ENCODE peak calls at places on chromosomes 3 and 15, in eight cellular contexts. M, V, Z, U, S, H, L and Y are unnamed samples.

GRCh38 chr3:186458306-186459107 is 85.7 kb downstream of the CRYGS start:
- DNase-seq in M (no peak), V (no peak), Z (no peak), U (no peak), S (no peak), H (no peak), L (peak), Y (no peak)

GRCh38 chr3:65342084-65342683 is 654.4 kb upstream of the ADAMTS9 start:
- DNase-seq in M (peak), V (peak), Z (peak), U (no peak), S (peak), H (no peak), L (peak), Y (peak)

GRCh38 chr3:157075693-157076420 is 84.1 kb downstream of the CCNL1 start:
- DNase-seq in M (no peak), V (peak), Z (no peak), U (no peak), S (no peak), H (no peak), L (peak), Y (peak)

GRCh38 chr3:67635257-67635656 is 19.2 kb downstream of the SUCLG2 start:
- DNase-seq in M (no peak), V (peak), Z (peak), U (no peak), S (peak), H (peak), L (peak), Y (peak)

GRCh38 chr3:194320100-194320499 is 31.0 kb downstream of the CPN2 start:
- DNase-seq in M (no peak), V (no peak), Z (peak), U (no peak), S (no peak), H (no peak), L (no peak), Y (no peak)

GRCh38 chr3:79200456-79200855 is 567.3 kb downstream of the ROBO1 start:
- DNase-seq in M (no peak), V (no peak), Z (no peak), U (no peak), S (no peak), H (no peak), L (peak), Y (peak)

GRCh38 chr3:190554197-190554596 is 40.3 kb downstream of the IL1RAP start:
- DNase-seq in M (no peak), V (no peak), Z (no peak), U (no peak), S (no peak), H (no peak), L (no peak), Y (no peak)

GRCh38 chr3:60552581-60552980 is 698.7 kb downstream of the FHIT start:
- DNase-seq in M (no peak), V (no peak), Z (no peak), U (peak), S (no peak), H (no peak), L (no peak), Y (peak)

GRCh38 chr3:142931222-142931621 is 32.3 kb downstream of the PAQR9 start:
- DNase-seq in M (no peak), V (no peak), Z (no peak), U (no peak), S (peak), H (no peak), L (no peak), Y (no peak)

GRCh38 chr3:139136459-139137190 is 91.9 kb upstream of the PRR23C start:
- DNase-seq in M (no peak), V (no peak), Z (no peak), U (no peak), S (no peak), H (no peak), L (no peak), Y (no peak)

GRCh38 chr3:195715583-195716266 is 5.1 kb upstream of the MUC20 start:
- DNase-seq in M (no peak), V (peak), Z (no peak), U (peak), S (no peak), H (no peak), L (no peak), Y (no peak)

GRCh38 chr3:153289334-153289808 is 127.3 kb downstream of the RAP2B start:
- DNase-seq in M (peak), V (peak), Z (peak), U (peak), S (no peak), H (no peak), L (no peak), Y (peak)

GRCh38 chr15:99704444-99704838 is 28.8 kb downstream of the LYSMD4 start:
- DNase-seq in M (peak), V (peak), Z (peak), U (peak), S (peak), H (peak), L (peak), Y (peak)

GRCh38 chr3:67311440-67311839 is 313.3 kb downstream of the KBTBD8 start:
- DNase-seq in M (no peak), V (no peak), Z (no peak), U (no peak), S (no peak), H (no peak), L (no peak), Y (no peak)

GRCh38 chr3:196995646-196996355 is 27.2 kb upstream of the PIGZ start:
- DNase-seq in M (no peak), V (no peak), Z (no peak), U (no peak), S (no peak), H (no peak), L (no peak), Y (no peak)

GRCh38 chr3:187986514-187986934 is 167.4 kb upstream of the LPP start:
- DNase-seq in M (peak), V (peak), Z (peak), U (peak), S (peak), H (peak), L (peak), Y (peak)

GRCh38 chr15:58313810-58314592 is 117.8 kb upstream of the LIPC start:
- DNase-seq in M (no peak), V (no peak), Z (no peak), U (no peak), S (no peak), H (no peak), L (no peak), Y (no peak)

GRCh38 chr15:98755138-98755537 is 106.8 kb downstream of the IGF1R start:
- DNase-seq in M (no peak), V (no peak), Z (no peak), U (no peak), S (no peak), H (no peak), L (no peak), Y (peak)

GRCh38 chr3:14278799-14279705 is 100.4 kb downstream of the LSM3 start:
- DNase-seq in M (no peak), V (no peak), Z (peak), U (no peak), S (no peak), H (no peak), L (peak), Y (no peak)

GRCh38 chr3:113284453-113285050 is 73.2 kb downstream of the BOC start:
- DNase-seq in M (no peak), V (no peak), Z (no peak), U (no peak), S (no peak), H (no peak), L (no peak), Y (no peak)

GRCh38 chr3:141452045-141452444 is 34.8 kb upstream of the RASA2 start:
- DNase-seq in M (peak), V (peak), Z (peak), U (no peak), S (peak), H (no peak), L (peak), Y (peak)

GRCh38 chr3:169667380-169667671 is 3.8 kb upstream of the MECOM start:
- DNase-seq in M (no peak), V (no peak), Z (no peak), U (no peak), S (no peak), H (no peak), L (no peak), Y (no peak)

GRCh38 chr15:88023956-88024355 is 232.6 kb downstream of the NTRK3 start:
- DNase-seq in M (no peak), V (no peak), Z (no peak), U (no peak), S (no peak), H (no peak), L (no peak), Y (no peak)

GRCh38 chr3:94336076-94336741 is 273.3 kb downstream of the NSUN3 start:
- DNase-seq in M (no peak), V (peak), Z (peak), U (no peak), S (peak), H (no peak), L (peak), Y (peak)

GRCh38 chr3:170599995-170600624 is 14.2 kb upstream of the SLC7A14 start:
- DNase-seq in M (no peak), V (no peak), Z (no peak), U (no peak), S (no peak), H (no peak), L (no peak), Y (no peak)

GRCh38 chr15:40313531-40314398 is 6.0 kb upstream of the PLCB2 start:
- DNase-seq in M (no peak), V (peak), Z (no peak), U (no peak), S (no peak), H (no peak), L (no peak), Y (peak)

GRCh38 chr3:184580376-184580775 is 18.8 kb downstream of the EPHB3 start:
- DNase-seq in M (no peak), V (no peak), Z (no peak), U (no peak), S (no peak), H (no peak), L (no peak), Y (no peak)

GRCh38 chr3:183845090-183845489 is 19.7 kb upstream of the MAP6D1 start:
- DNase-seq in M (no peak), V (no peak), Z (no peak), U (no peak), S (no peak), H (no peak), L (no peak), Y (no peak)

GRCh38 chr3:41630708-41631107 is 331.2 kb downstream of the ULK4 start:
- DNase-seq in M (no peak), V (no peak), Z (no peak), U (no peak), S (no peak), H (no peak), L (no peak), Y (peak)

GRCh38 chr3:194995922-194996321 is 275.0 kb downstream of the XXYLT1 start:
- DNase-seq in M (no peak), V (no peak), Z (no peak), U (no peak), S (no peak), H (no peak), L (no peak), Y (no peak)

GRCh38 chr3:139794469-139795265 is 116.9 kb upstream of the NMNAT3 start:
- DNase-seq in M (no peak), V (no peak), Z (no peak), U (no peak), S (no peak), H (no peak), L (no peak), Y (no peak)

GRCh38 chr15:76866716-76867321 is 38.3 kb downstream of the SCAPER start:
- DNase-seq in M (no peak), V (peak), Z (peak), U (no peak), S (peak), H (peak), L (peak), Y (peak)

GRCh38 chr3:65627102-65627501 is 411.6 kb downstream of the MAGI1 start:
- DNase-seq in M (no peak), V (peak), Z (no peak), U (no peak), S (no peak), H (no peak), L (no peak), Y (no peak)

GRCh38 chr15:40782609-40783227 is 12.9 kb downstream of the C15orf62 start:
- DNase-seq in M (no peak), V (no peak), Z (peak), U (no peak), S (peak), H (no peak), L (no peak), Y (no peak)

GRCh38 chr15:47194718-47195117 is 522.6 kb upstream of the SEMA6D start:
- DNase-seq in M (no peak), V (peak), Z (peak), U (no peak), S (no peak), H (no peak), L (peak), Y (peak)

GRCh38 chr3:63807901-63808589 is 11.1 kb upstream of the C3orf49 start:
- DNase-seq in M (peak), V (no peak), Z (no peak), U (no peak), S (no peak), H (no peak), L (no peak), Y (no peak)

GRCh38 chr15:55916666-55917409 is 76.6 kb downstream of the NEDD4 start:
- DNase-seq in M (no peak), V (peak), Z (peak), U (peak), S (no peak), H (peak), L (peak), Y (peak)

DNA sequence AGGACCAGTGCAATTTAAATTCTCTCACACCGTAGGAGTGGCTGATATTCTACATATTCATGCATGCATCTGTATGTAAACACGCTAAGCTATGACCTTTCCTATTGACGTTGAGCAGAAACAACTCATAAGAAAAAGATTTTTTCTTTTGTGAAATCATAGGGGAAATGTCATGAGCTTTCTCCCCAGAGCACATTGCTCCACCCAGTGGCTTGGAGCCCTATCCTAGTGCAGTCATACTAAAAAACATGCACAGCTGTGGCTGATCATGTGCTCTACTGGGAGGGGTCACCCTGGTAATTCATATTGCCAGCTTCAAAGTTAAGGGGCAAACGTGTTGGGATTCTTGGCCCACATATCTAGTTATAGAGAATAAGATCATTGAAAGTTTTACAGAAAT is 1.8 kb upstream of the MESD start:
- DNase-seq in M (no peak), V (peak), Z (peak), U (no peak), S (no peak), H (no peak), L (peak), Y (peak)
- TF ChIP-seq CTCF in M (no peak), V (no peak), Z (no peak), U (no peak), S (no peak), H (peak), L (peak), Y (peak)

GRCh38 chr15:96049766-96050165 is 280.7 kb upstream of the NR2F2 start:
- DNase-seq in M (no peak), V (no peak), Z (no peak), U (no peak), S (no peak), H (no peak), L (no peak), Y (no peak)

GRCh38 chr15:96049323-96049722 is 281.2 kb upstream of the NR2F2 start:
- DNase-seq in M (no peak), V (no peak), Z (no peak), U (no peak), S (no peak), H (no peak), L (no peak), Y (no peak)

GRCh38 chr15:96043586-96044171 is 286.8 kb upstream of the NR2F2 start:
- DNase-seq in M (no peak), V (no peak), Z (no peak), U (no peak), S (no peak), H (no peak), L (no peak), Y (no peak)

GRCh38 chr15:96046620-96047240 is 283.8 kb upstream of the NR2F2 start:
- DNase-seq in M (no peak), V (peak), Z (no peak), U (no peak), S (no peak), H (peak), L (no peak), Y (peak)

GRCh38 chr15:96047255-96047931 is 283.1 kb upstream of the NR2F2 start:
- DNase-seq in M (no peak), V (peak), Z (peak), U (peak), S (no peak), H (peak), L (peak), Y (peak)
- H3K4me3 ChIP-seq in M (no peak), V (peak), Z (no peak), U (no peak), S (no peak), H (peak), L (no peak), Y (peak)

GRCh38 chr15:29612701-29613100 is 209.6 kb downstream of the TJP1 start:
- DNase-seq in M (no peak), V (no peak), Z (peak), U (no peak), S (no peak), H (no peak), L (peak), Y (peak)

GRCh38 chr15:29615791-29616190 is 206.5 kb downstream of the TJP1 start:
- DNase-seq in M (no peak), V (no peak), Z (no peak), U (no peak), S (no peak), H (no peak), L (no peak), Y (no peak)

GRCh38 chr15:29616512-29616911 is 205.8 kb downstream of the TJP1 start:
- DNase-seq in M (no peak), V (no peak), Z (no peak), U (no peak), S (no peak), H (no peak), L (no peak), Y (no peak)

GRCh38 chr15:29612096-29612495 is 210.2 kb downstream of the TJP1 start:
- DNase-seq in M (no peak), V (peak), Z (peak), U (peak), S (no peak), H (no peak), L (peak), Y (peak)

GRCh38 chr15:29613951-29614382 is 208.3 kb downstream of the TJP1 start:
- DNase-seq in M (no peak), V (no peak), Z (peak), U (no peak), S (peak), H (no peak), L (no peak), Y (no peak)
- TF ChIP-seq CTCF in M (no peak), V (no peak), Z (peak), U (no peak), S (peak), H (peak), L (no peak), Y (no peak)

DNA sequence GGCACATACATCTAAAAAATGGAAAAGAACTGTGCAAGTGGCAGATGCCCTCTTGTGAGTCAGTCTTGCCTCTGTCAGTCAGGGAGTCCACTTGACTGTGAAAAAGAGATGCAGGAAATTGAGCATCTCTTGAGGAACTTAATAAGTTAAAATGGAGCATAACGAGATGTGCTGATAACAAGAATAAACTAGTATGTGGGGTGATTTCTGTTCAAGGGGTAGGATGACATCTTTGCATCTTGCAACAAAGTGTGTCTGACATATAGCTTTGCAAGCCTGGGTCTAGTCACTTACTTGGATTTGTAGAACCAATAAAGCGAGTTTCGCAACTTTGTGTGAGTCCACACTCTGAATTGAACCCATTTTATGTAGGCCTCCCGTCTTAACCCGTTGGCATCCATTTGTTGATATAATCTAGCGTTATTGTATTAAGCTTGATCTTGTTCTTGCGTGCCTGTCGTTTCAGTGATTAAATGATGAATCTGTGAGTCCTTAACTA is 2.2 kb downstream of the USP3 start:
- DNase-seq in M (no peak), V (no peak), Z (peak), U (no peak), S (no peak), H (no peak), L (no peak), Y (peak)
- H3K4me3 ChIP-seq in M (peak), V (peak), Z (peak), U (no peak), S (peak), H (peak), L (no peak), Y (peak)

GRCh38 chr15:95024388-95024787 is 793.0 kb downstream of the MCTP2 start:
- DNase-seq in M (no peak), V (peak), Z (peak), U (no peak), S (no peak), H (no peak), L (peak), Y (peak)
- TF ChIP-seq CTCF in M (peak), V (peak), Z (peak), U (peak), S (peak), H (peak), L (peak), Y (peak)

DNA sequence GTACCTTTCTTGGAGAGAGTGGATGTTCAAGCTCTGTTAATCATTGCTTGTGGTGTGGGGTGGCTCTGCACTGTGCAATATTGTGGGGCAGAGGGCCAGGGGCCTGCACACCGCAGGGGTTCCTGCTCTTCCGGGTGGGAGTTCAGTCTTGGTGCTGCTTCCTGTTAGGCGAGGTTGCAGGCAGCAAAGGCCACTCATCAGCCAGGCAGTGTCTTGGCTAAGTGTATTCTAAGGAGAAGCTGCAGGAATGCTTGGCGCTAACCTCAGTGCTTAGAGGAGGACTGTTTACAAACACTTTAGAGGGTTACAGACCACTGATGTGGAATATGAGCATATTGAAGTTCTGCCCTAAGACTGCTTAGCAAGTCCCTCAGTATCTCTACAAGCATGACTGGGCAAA is 81.7 kb downstream of the CEP63 start:
- DNase-seq in M (peak), V (no peak), Z (no peak), U (peak), S (no peak), H (no peak), L (peak), Y (no peak)
- H3K4me3 ChIP-seq in M (no peak), V (no peak), Z (no peak), U (no peak), S (no peak), H (no peak), L (no peak), Y (no peak)

GRCh38 chr3:182843478-182843877 is 50.2 kb downstream of the ATP11B start:
- DNase-seq in M (no peak), V (peak), Z (no peak), U (no peak), S (no peak), H (no peak), L (no peak), Y (no peak)

DNA sequence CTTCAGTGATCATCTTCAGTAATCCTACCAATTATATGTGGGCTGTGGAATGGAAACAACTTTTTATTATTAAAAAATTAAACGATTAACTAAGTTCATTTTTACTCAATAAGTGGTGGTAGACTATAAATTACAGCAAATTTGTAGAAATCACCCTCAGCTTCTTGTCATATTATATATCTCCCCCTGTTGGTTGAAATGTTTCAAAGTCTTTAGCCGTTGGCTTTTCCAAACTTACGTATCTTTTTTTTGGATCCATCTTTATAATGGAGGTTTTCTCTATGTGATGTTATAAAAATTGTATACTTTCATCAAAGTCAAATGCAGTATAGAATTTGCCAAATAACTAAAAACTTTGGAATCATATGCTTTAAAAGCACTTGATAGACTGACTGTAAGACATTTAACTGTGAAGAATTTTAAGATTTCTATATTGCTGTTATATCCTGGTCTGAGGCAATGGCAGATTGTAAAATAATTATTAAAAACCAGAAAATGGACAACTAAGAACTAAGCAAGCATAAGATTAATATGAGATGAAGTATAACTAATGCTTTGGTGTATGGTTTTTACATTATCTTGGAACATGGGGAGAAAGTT is 44.7 kb downstream of the ATP11B start:
- DNase-seq in M (peak), V (peak), Z (peak), U (no peak), S (no peak), H (no peak), L (peak), Y (peak)
- TF ChIP-seq CTCF in M (no peak), V (peak), Z (peak), U (peak), S (peak), H (peak), L (peak), Y (peak)